ENCODE peak calls at places on chromosomes 11 and 22, in seven cellular contexts. One of them, this sample, is unnamed.

GRCh38 chr11:69018924-69019323 is 5.9 kb upstream of the MRGPRF start:
- DNase-seq in tibial nerve: no peak
- DNase-seq in progenitor cell of endocrine pancreas: no peak
- DNase-seq in uterus: peak
- DNase-seq in bronchial epithelial cell: no peak
- DNase-seq in transverse colon: no peak
- DNase-seq in thoracic aorta: no peak
- DNase-seq in this sample: no peak

GRCh38 chr22:32588063-32588462 is 113.5 kb downstream of the FBXO7 start:
- DNase-seq in progenitor cell of endocrine pancreas: no peak
- DNase-seq in uterus: no peak
- DNase-seq in transverse colon: no peak
- DNase-seq in thoracic aorta: no peak
- DNase-seq in bronchial epithelial cell: no peak
- DNase-seq in tibial nerve: no peak
- DNase-seq in this sample: no peak

GRCh38 chr11:69489031-69489745 is 7.7 kb downstream of the LINC01488 start:
- DNase-seq in thoracic aorta: no peak
- DNase-seq in bronchial epithelial cell: no peak
- DNase-seq in uterus: no peak
- DNase-seq in progenitor cell of endocrine pancreas: no peak
- DNase-seq in transverse colon: no peak
- DNase-seq in tibial nerve: no peak
- DNase-seq in this sample: no peak

GRCh38 chr22:44913198-44913983 is 96.4 kb downstream of the PHF21B start:
- DNase-seq in tibial nerve: no peak
- DNase-seq in progenitor cell of endocrine pancreas: no peak
- DNase-seq in transverse colon: no peak
- DNase-seq in bronchial epithelial cell: no peak
- DNase-seq in uterus: no peak
- DNase-seq in thoracic aorta: no peak
- DNase-seq in this sample: no peak

GRCh38 chr22:46370584-46371373 is 35.3 kb downstream of the TRMU start:
- DNase-seq in tibial nerve: no peak
- DNase-seq in transverse colon: no peak
- DNase-seq in uterus: no peak
- DNase-seq in bronchial epithelial cell: no peak
- DNase-seq in thoracic aorta: no peak
- DNase-seq in progenitor cell of endocrine pancreas: no peak
- DNase-seq in this sample: no peak

GRCh38 chr11:60780065-60780464 is 5.1 kb upstream of the MS4A10 start:
- DNase-seq in transverse colon: no peak
- DNase-seq in progenitor cell of endocrine pancreas: no peak
- DNase-seq in tibial nerve: no peak
- DNase-seq in thoracic aorta: no peak
- DNase-seq in bronchial epithelial cell: no peak
- DNase-seq in uterus: no peak
- DNase-seq in this sample: no peak

GRCh38 chr11:47464479-47464878 is 15.5 kb upstream of the RAPSN start:
- DNase-seq in progenitor cell of endocrine pancreas: no peak
- DNase-seq in bronchial epithelial cell: no peak
- DNase-seq in uterus: no peak
- DNase-seq in thoracic aorta: no peak
- DNase-seq in transverse colon: no peak
- DNase-seq in tibial nerve: no peak
- DNase-seq in this sample: no peak

GRCh38 chr11:57434640-57435546 is 8.0 kb upstream of the SLC43A3 start:
- DNase-seq in uterus: no peak
- DNase-seq in tibial nerve: no peak
- DNase-seq in thoracic aorta: no peak
- DNase-seq in bronchial epithelial cell: peak
- DNase-seq in progenitor cell of endocrine pancreas: no peak
- DNase-seq in transverse colon: no peak
- DNase-seq in this sample: no peak

GRCh38 chr11:47508595-47509555 is 44.1 kb downstream of the CELF1 start:
- DNase-seq in progenitor cell of endocrine pancreas: no peak
- DNase-seq in tibial nerve: no peak
- DNase-seq in uterus: no peak
- DNase-seq in thoracic aorta: no peak
- DNase-seq in transverse colon: peak
- DNase-seq in bronchial epithelial cell: no peak
- DNase-seq in this sample: no peak

GRCh38 chr11:56887940-56888339 is 100.8 kb upstream of the OR5AK2 start:
- DNase-seq in thoracic aorta: no peak
- DNase-seq in tibial nerve: no peak
- DNase-seq in bronchial epithelial cell: no peak
- DNase-seq in transverse colon: no peak
- DNase-seq in uterus: no peak
- DNase-seq in progenitor cell of endocrine pancreas: no peak
- DNase-seq in this sample: no peak

GRCh38 chr11:47631473-47631872 is 10.9 kb downstream of the MTCH2 start:
- DNase-seq in thoracic aorta: no peak
- DNase-seq in transverse colon: no peak
- DNase-seq in uterus: no peak
- DNase-seq in progenitor cell of endocrine pancreas: no peak
- DNase-seq in bronchial epithelial cell: no peak
- DNase-seq in tibial nerve: no peak
- DNase-seq in this sample: no peak

GRCh38 chr11:77198440-77198849 is 70.4 kb downstream of the MYO7A start:
- DNase-seq in transverse colon: no peak
- DNase-seq in thoracic aorta: no peak
- DNase-seq in bronchial epithelial cell: peak
- DNase-seq in uterus: peak
- DNase-seq in progenitor cell of endocrine pancreas: no peak
- DNase-seq in tibial nerve: no peak
- DNase-seq in this sample: peak
- TF ChIP-seq CTCF in transverse colon: no peak
- TF ChIP-seq CTCF in thoracic aorta: no peak
- TF ChIP-seq CTCF in bronchial epithelial cell: peak
- TF ChIP-seq CTCF in uterus: no peak
- TF ChIP-seq CTCF in progenitor cell of endocrine pancreas: peak
- TF ChIP-seq CTCF in tibial nerve: no peak
- TF ChIP-seq CTCF in this sample: no peak

DNA sequence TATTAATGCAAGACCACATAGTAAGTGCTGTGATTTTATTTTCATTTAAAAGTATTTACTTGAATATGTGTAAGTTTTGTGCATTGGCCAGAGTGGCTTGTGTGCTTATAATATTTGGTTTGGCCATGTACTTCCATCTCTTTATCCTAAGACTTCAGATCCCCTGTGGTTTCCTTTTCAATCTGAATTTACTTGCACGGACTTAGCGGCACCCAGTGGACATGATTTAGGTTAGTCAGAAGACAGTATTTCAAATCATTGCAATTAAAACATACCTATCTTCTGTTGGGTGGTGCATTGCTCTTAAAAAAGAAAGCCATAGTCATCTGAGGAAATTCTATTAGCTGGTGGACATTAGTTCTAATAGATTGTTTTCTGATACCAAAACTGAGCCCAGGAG is 30.7 kb downstream of the PIWIL4 start:
- DNase-seq in thoracic aorta: no peak
- DNase-seq in tibial nerve: no peak
- DNase-seq in progenitor cell of endocrine pancreas: no peak
- DNase-seq in transverse colon: no peak
- DNase-seq in uterus: no peak
- DNase-seq in bronchial epithelial cell: peak
- DNase-seq in this sample: no peak
- TF ChIP-seq CTCF in thoracic aorta: no peak
- TF ChIP-seq CTCF in tibial nerve: no peak
- TF ChIP-seq CTCF in progenitor cell of endocrine pancreas: no peak
- TF ChIP-seq CTCF in transverse colon: no peak
- TF ChIP-seq CTCF in uterus: no peak
- TF ChIP-seq CTCF in bronchial epithelial cell: no peak
- TF ChIP-seq CTCF in this sample: peak

GRCh38 chr11:19370100-19370861 is 129.5 kb upstream of the E2F8 start:
- DNase-seq in progenitor cell of endocrine pancreas: no peak
- DNase-seq in thoracic aorta: no peak
- DNase-seq in uterus: no peak
- DNase-seq in tibial nerve: peak
- DNase-seq in transverse colon: no peak
- DNase-seq in bronchial epithelial cell: peak
- DNase-seq in this sample: no peak
- TF ChIP-seq CTCF in progenitor cell of endocrine pancreas: no peak
- TF ChIP-seq CTCF in thoracic aorta: no peak
- TF ChIP-seq CTCF in uterus: no peak
- TF ChIP-seq CTCF in tibial nerve: no peak
- TF ChIP-seq CTCF in transverse colon: no peak
- TF ChIP-seq CTCF in bronchial epithelial cell: no peak
- TF ChIP-seq CTCF in this sample: no peak

GRCh38 chr11:120985718-120986569 is 38.0 kb upstream of the TBCEL start:
- DNase-seq in tibial nerve: no peak
- DNase-seq in transverse colon: peak
- DNase-seq in bronchial epithelial cell: peak
- DNase-seq in progenitor cell of endocrine pancreas: peak
- DNase-seq in thoracic aorta: no peak
- DNase-seq in uterus: peak
- DNase-seq in this sample: peak
- TF ChIP-seq CTCF in tibial nerve: no peak
- TF ChIP-seq CTCF in transverse colon: peak
- TF ChIP-seq CTCF in bronchial epithelial cell: peak
- TF ChIP-seq CTCF in progenitor cell of endocrine pancreas: peak
- TF ChIP-seq CTCF in thoracic aorta: peak
- TF ChIP-seq CTCF in uterus: peak
- TF ChIP-seq CTCF in this sample: no peak